ENCODE peak calls at places on chromosomes 13 and 19, in four cellular contexts. One of them, this sample, is unnamed.

GRCh38 chr19:49496574-49497008 is 357 bp downstream of the RPS11 start:
- DNase-seq in iPS-NIHi11: no peak
- DNase-seq in cardiac fibroblast: no peak
- DNase-seq in activated CD4-positive, alpha-beta T cell treated with anti-CD3 and anti-CD28 coated beads, Interleukin-2, amount 50 U/mL, for 48 hours: no peak
- DNase-seq in this sample: no peak

GRCh38 chr13:62110079-62110478 is 694.4 kb upstream of the PCDH20 start:
- DNase-seq in iPS-NIHi11: no peak
- DNase-seq in activated CD4-positive, alpha-beta T cell treated with anti-CD3 and anti-CD28 coated beads, Interleukin-2, amount 50 U/mL, for 48 hours: no peak
- DNase-seq in cardiac fibroblast: no peak
- DNase-seq in this sample: no peak

GRCh38 chr13:40522234-40522633 is 144.2 kb downstream of the FOXO1 start:
- DNase-seq in iPS-NIHi11: no peak
- DNase-seq in activated CD4-positive, alpha-beta T cell treated with anti-CD3 and anti-CD28 coated beads, Interleukin-2, amount 50 U/mL, for 48 hours: no peak
- DNase-seq in cardiac fibroblast: no peak
- DNase-seq in this sample: no peak

GRCh38 chr13:33277351-33277750 is 8.2 kb downstream of the STARD13 start:
- DNase-seq in iPS-NIHi11: no peak
- DNase-seq in cardiac fibroblast: no peak
- DNase-seq in activated CD4-positive, alpha-beta T cell treated with anti-CD3 and anti-CD28 coated beads, Interleukin-2, amount 50 U/mL, for 48 hours: no peak
- DNase-seq in this sample: no peak

GRCh38 chr19:48925240-48925843 is 8.2 kb upstream of the DHDH start:
- DNase-seq in iPS-NIHi11: no peak
- DNase-seq in activated CD4-positive, alpha-beta T cell treated with anti-CD3 and anti-CD28 coated beads, Interleukin-2, amount 50 U/mL, for 48 hours: peak; percentile 26
- DNase-seq in cardiac fibroblast: peak; percentile 85
- DNase-seq in this sample: no peak

GRCh38 chr13:21637296-21637695 is 33.3 kb upstream of the MICU2 start:
- DNase-seq in iPS-NIHi11: peak; percentile 46
- DNase-seq in activated CD4-positive, alpha-beta T cell treated with anti-CD3 and anti-CD28 coated beads, Interleukin-2, amount 50 U/mL, for 48 hours: peak; percentile 31
- DNase-seq in cardiac fibroblast: peak; percentile 72
- DNase-seq in this sample: no peak

GRCh38 chr13:111033172-111034133 is 81.7 kb upstream of the ARHGEF7 start:
- DNase-seq in cardiac fibroblast: no peak
- DNase-seq in activated CD4-positive, alpha-beta T cell treated with anti-CD3 and anti-CD28 coated beads, Interleukin-2, amount 50 U/mL, for 48 hours: no peak
- DNase-seq in iPS-NIHi11: no peak
- DNase-seq in this sample: no peak

GRCh38 chr19:3272532-3272931 is 48.1 kb downstream of the CELF5 start:
- DNase-seq in cardiac fibroblast: no peak
- DNase-seq in activated CD4-positive, alpha-beta T cell treated with anti-CD3 and anti-CD28 coated beads, Interleukin-2, amount 50 U/mL, for 48 hours: no peak
- DNase-seq in iPS-NIHi11: no peak
- DNase-seq in this sample: no peak

GRCh38 chr13:102897371-102898138 is 51.7 kb downstream of the ERCC5 start:
- DNase-seq in activated CD4-positive, alpha-beta T cell treated with anti-CD3 and anti-CD28 coated beads, Interleukin-2, amount 50 U/mL, for 48 hours: no peak
- DNase-seq in cardiac fibroblast: no peak
- DNase-seq in iPS-NIHi11: no peak
- DNase-seq in this sample: no peak

GRCh38 chr19:2770055-2771013 is 12.7 kb downstream of the SGTA start:
- DNase-seq in activated CD4-positive, alpha-beta T cell treated with anti-CD3 and anti-CD28 coated beads, Interleukin-2, amount 50 U/mL, for 48 hours: no peak
- DNase-seq in cardiac fibroblast: peak; percentile 57
- DNase-seq in iPS-NIHi11: no peak
- DNase-seq in this sample: no peak